ENCODE peak calls at places on chromosomes 1 and 21, in four cellular contexts. F, Z, C and X are unnamed samples.

GRCh38 chr1:16215882-16216753 is 3.7 kb upstream of the ARHGEF19 start:
- DNase-seq in F (peak; percentile 68), Z (peak; percentile 81), C (peak; percentile 90), X (peak; percentile 44)

GRCh38 chr1:24914226-24915069 is 15.6 kb downstream of the RUNX3 start:
- DNase-seq in F (peak; percentile 98), Z (no peak), C (no peak), X (no peak)

GRCh38 chr1:171081220-171081993 is 9.3 kb upstream of the FMO3 start:
- DNase-seq in F (no peak), Z (no peak), C (peak; percentile 15), X (no peak)

GRCh38 chr1:40868051-40868723 is 6.0 kb upstream of the CITED4 start:
- DNase-seq in F (no peak), Z (no peak), C (no peak), X (no peak)

GRCh38 chr1:119547306-119547705 is 40.3 kb downstream of the HSD3B1 start:
- DNase-seq in F (no peak), Z (no peak), C (no peak), X (no peak)

GRCh38 chr1:179953974-179954493 is 576 bp upstream of the CEP350 start:
- DNase-seq in F (no peak), Z (peak; percentile 60), C (no peak), X (peak; percentile 18)

GRCh38 chr1:7594002-7594713 is 176.9 kb upstream of the VAMP3 start:
- DNase-seq in F (no peak), Z (peak; percentile 5), C (no peak), X (no peak)

GRCh38 chr1:63775418-63776127 is 1.8 kb downstream of the ROR1 start:
- DNase-seq in F (no peak), Z (no peak), C (no peak), X (no peak)

GRCh38 chr1:24600551-24600950 is 42.6 kb upstream of the SRRM1 start:
- DNase-seq in F (no peak), Z (no peak), C (no peak), X (no peak)

GRCh38 chr1:64072089-64072835 is 131.2 kb upstream of the UBE2U start:
- DNase-seq in F (no peak), Z (no peak), C (no peak), X (no peak)

GRCh38 chr1:79043506-79043905 is 37.0 kb upstream of the ADGRL4 start:
- DNase-seq in F (peak; percentile 66), Z (no peak), C (no peak), X (no peak)

GRCh38 chr1:46205794-46206193 is 2.7 kb downstream of the LURAP1 start:
- DNase-seq in F (no peak), Z (no peak), C (no peak), X (no peak)

GRCh38 chr1:176897350-176898236 is 266.9 kb downstream of the ASTN1 start:
- DNase-seq in F (peak; percentile 65), Z (peak; percentile 47), C (peak; percentile 39), X (no peak)

GRCh38 chr1:178495158-178495557 is 1.6 kb downstream of the CLEC20A start:
- DNase-seq in F (no peak), Z (no peak), C (no peak), X (no peak)

GRCh38 chr1:56967900-56968832 is 2.4 kb upstream of the C8B start:
- DNase-seq in F (peak; percentile 51), Z (no peak), C (peak; percentile 7), X (no peak)

GRCh38 chr1:201307760-201308499 is 24.6 kb downstream of the PKP1 start:
- DNase-seq in F (no peak), Z (peak; percentile 50), C (peak; percentile 60), X (no peak)

GRCh38 chr1:40450491-40451237 is 388 bp downstream of the ZFP69B start:
- DNase-seq in F (peak; percentile 74), Z (no peak), C (no peak), X (peak; percentile 74)

GRCh38 chr1:248127653-248128052 is 17.3 kb upstream of the OR2M5 start:
- DNase-seq in F (no peak), Z (no peak), C (no peak), X (no peak)

GRCh38 chr1:63967901-63968300 is 194.1 kb downstream of the ROR1 start:
- DNase-seq in F (no peak), Z (no peak), C (no peak), X (no peak)

GRCh38 chr1:234515411-234515810 is 36.4 kb upstream of the TARBP1 start:
- DNase-seq in F (no peak), Z (no peak), C (no peak), X (no peak)

GRCh38 chr1:70874826-70875225 is 172.8 kb downstream of the PTGER3 start:
- DNase-seq in F (no peak), Z (no peak), C (no peak), X (no peak)

GRCh38 chr1:60583696-60584095 is 498.7 kb upstream of the NFIA start:
- DNase-seq in F (no peak), Z (no peak), C (no peak), X (no peak)

GRCh38 chr1:236258114-236258609 is 23.6 kb downstream of the ERO1B start:
- DNase-seq in F (no peak), Z (no peak), C (no peak), X (no peak)

GRCh38 chr1:156262461-156263287 is 14.8 kb upstream of the PAQR6 start:
- DNase-seq in F (no peak), Z (no peak), C (no peak), X (no peak)

GRCh38 chr1:29820401-29820800 is 584.1 kb downstream of the PTPRU start:
- DNase-seq in F (no peak), Z (no peak), C (no peak), X (no peak)

GRCh38 chr21:36111238-36111637 is 23.6 kb upstream of the CBR3 start:
- DNase-seq in F (no peak), Z (no peak), C (no peak), X (no peak)

GRCh38 chr1:45617618-45618017 is 6.2 kb downstream of the CCDC17 start:
- DNase-seq in F (no peak), Z (no peak), C (no peak), X (no peak)

GRCh38 chr1:63829349-63830327 is 55.8 kb downstream of the ROR1 start:
- DNase-seq in F (no peak), Z (no peak), C (no peak), X (no peak)

GRCh38 chr1:1086911-1087341 is 12.8 kb upstream of the RNF223 start:
- DNase-seq in F (no peak), Z (peak; percentile 4), C (no peak), X (no peak)

GRCh38 chr1:246214708-246215504 is 292.2 kb downstream of the SMYD3 start:
- DNase-seq in F (peak; percentile 84), Z (peak; percentile 31), C (no peak), X (no peak)

GRCh38 chr1:117077267-117077666 is 17.1 kb downstream of the TTF2 start:
- DNase-seq in F (peak; percentile 48), Z (no peak), C (peak; percentile 48), X (no peak)

GRCh38 chr1:59278780-59279354 is 18.0 kb upstream of the FGGY start:
- DNase-seq in F (no peak), Z (no peak), C (no peak), X (no peak)

GRCh38 chr1:215567491-215568286 is 585 bp downstream of the KCTD3 start:
- DNase-seq in F (peak; percentile 51), Z (no peak), C (no peak), X (no peak)

GRCh38 chr1:90707363-90707710 is 9.8 kb downstream of the BARHL2 start:
- DNase-seq in F (no peak), Z (no peak), C (no peak), X (no peak)

GRCh38 chr1:112460672-112461071 is 48.1 kb upstream of the WNT2B start:
- DNase-seq in F (no peak), Z (no peak), C (no peak), X (no peak)

GRCh38 chr1:33692216-33693188 is 171.4 kb upstream of the HMGB4 start:
- DNase-seq in F (no peak), Z (no peak), C (no peak), X (no peak)

GRCh38 chr1:9438431-9439073 is 100.7 kb upstream of the SLC25A33 start:
- DNase-seq in F (peak; percentile 88), Z (peak; percentile 87), C (no peak), X (no peak)

GRCh38 chr1:57132993-57133614 is 167.3 kb upstream of the C8B start:
- DNase-seq in F (no peak), Z (no peak), C (no peak), X (no peak)

DNA sequence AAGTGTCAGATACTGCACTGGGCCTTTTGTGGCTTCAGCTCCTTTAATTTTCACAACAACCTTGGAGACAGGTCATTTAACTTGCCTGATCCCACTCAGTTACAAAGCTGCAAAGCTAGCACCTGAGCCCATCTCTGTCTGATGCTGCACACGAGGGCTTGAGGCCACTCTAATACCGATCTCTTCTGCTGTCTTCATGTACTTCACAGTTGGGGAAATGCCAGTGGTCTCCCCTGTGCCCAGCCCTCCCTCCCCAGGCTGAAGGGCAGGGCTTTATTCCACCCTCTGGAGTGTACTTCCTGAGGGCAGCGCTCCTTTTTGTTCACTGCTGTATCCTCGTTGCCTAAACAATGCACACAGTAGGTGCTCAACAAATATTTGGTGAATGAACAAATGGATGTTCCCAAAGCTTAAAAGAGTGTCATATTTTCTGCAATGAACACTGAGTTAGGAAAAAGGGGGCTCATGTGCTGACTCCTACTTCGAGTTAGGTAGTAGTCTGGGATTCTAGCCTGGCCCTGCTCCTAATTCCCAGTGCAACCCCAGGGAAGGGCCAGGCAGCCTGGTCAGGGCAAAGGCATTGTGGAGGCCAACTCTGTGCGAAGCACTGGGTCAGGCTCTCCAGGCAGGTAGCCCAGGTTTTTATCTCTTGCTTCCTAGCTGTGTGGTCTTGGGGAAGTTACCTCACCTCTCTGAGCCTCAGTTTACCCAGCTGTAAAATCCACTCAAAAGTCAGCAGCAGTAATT is 1.1 kb downstream of the TMCO4 start:
- DNase-seq in F (no peak), Z (no peak), C (no peak), X (no peak)
- H3K4me3 ChIP-seq in F (peak overlapping the region; percentile 50), Z (peak overlapping the region; percentile 81), C (peak overlapping the region; percentile 55), X (peak overlapping the region; percentile 91)

GRCh38 chr1:165834881-165835280 is 7.5 kb downstream of the UCK2 start:
- DNase-seq in F (no peak), Z (no peak), C (no peak), X (no peak)
- H3K27me3 ChIP-seq in F (no peaks in the 10 kb centered on the region), Z (no peaks in the 10 kb centered on the region), C (no peaks in the 10 kb centered on the region), X (no peaks in the 10 kb centered on the region)

DNA sequence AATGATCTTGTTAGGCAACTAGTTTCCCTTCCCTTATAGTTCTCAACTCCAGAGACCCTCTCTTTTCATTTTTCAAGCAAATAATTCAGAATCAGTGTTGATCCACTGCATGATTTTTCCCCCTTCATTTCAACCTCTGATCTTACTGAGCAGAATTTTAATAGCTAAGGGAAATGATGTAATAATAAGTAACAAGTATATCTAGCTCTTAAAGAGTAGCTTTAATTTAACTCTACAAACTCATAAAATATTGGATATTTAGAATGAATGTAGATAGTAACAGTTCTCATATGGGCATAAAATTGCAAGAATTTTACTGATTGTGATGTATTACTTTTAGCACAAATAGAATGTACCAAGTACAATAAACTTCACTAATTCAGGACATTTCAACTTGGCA is 130.2 kb downstream of the NR5A2 start:
- DNase-seq in F (no peak), Z (no peak), C (no peak), X (no peak)
- H3K27ac ChIP-seq in F (no peak overlapping the region), Z (no peak overlapping the region), C (no peak overlapping the region), X (no peak overlapping the region)

DNA sequence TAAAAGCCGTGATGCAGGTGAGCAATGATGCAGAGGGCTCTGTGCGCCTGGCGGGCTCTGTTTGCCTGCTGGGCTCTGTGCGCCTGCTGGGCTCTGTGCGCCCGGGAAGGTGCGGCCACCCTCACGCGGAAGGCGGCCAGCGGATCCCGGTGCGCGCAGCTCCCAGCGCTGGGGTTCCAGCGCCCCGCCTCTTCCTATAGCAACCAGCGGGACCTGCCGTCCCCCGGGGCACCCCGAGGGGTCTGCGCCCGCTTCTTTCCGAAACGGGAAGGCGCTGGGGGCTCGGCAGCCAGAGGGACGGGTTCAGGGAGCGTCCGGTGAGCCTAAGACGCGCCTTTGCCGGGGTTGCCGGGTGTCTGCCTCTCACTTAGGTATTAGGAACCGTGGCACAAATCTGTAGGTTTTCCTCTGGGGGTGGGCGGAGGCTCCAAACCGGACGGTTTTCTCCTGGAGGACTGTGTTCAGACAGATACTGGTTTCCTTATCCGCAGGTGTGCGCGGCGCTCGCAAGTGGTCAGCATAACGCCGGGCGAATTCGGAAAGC is 31.8 kb downstream of the PRMT2 start:
- DNase-seq in F (no peak), Z (no peak), C (no peak), X (no peak)
- H3K4me3 ChIP-seq in F (peak overlapping the region; percentile 51), Z (peak overlapping the region; percentile 47), C (peak overlapping the region; percentile 51), X (peak overlapping the region; percentile 56)